ENCODE peak calls at places on chromosome 18, in eight cellular contexts. S is fibroblast of lung, U is body of pancreas, N is SJSA1, R is colonic mucosa, M is H1, O is upper lobe of right lung, Q is heart right ventricle. J is an unnamed sample.

GRCh38 chr18:43656547-43656946 is 379.3 kb upstream of the SYT4 start:
- DNase-seq in S (no peak), N (no peak), R (no peak), U (no peak), M (no peak), O (no peak), Q (no peak), J (no peak)

GRCh38 chr18:25795178-25795577 is 295.2 kb downstream of the SS18 start:
- DNase-seq in M (no peak), S (no peak), N (no peak), O (no peak), R (no peak), Q (no peak), U (no peak), J (no peak)

GRCh38 chr18:69008538-69008937 is 210.7 kb downstream of the CCDC102B start:
- DNase-seq in N (no peak), R (no peak), O (no peak), S (no peak), U (no peak), M (no peak), Q (no peak), J (no peak)

GRCh38 chr18:49898421-49898820 is 85.1 kb upstream of the ACAA2 start:
- DNase-seq in S (peak; percentile 67), M (no peak), O (no peak), U (peak; percentile 49), N (peak; percentile 68), R (peak; percentile 58), Q (no peak), J (no peak)

GRCh38 chr18:6718255-6718654 is 11.3 kb upstream of the ARHGAP28 start:
- DNase-seq in M (no peak), U (no peak), N (no peak), O (no peak), R (no peak), S (no peak), Q (no peak), J (no peak)

GRCh38 chr18:37457337-37457736 is 108.3 kb downstream of the CELF4 start:
- DNase-seq in M (no peak), N (no peak), S (no peak), U (no peak), O (no peak), R (no peak), Q (no peak), J (no peak)

GRCh38 chr18:53458944-53459580 is 765.4 kb downstream of the MBD2 start:
- DNase-seq in O (no peak), U (no peak), S (peak; percentile 14), N (no peak), M (peak; percentile 19), Q (peak; percentile 13), R (no peak), J (no peak)

GRCh38 chr18:1995041-1995612 is 576.2 kb downstream of the METTL4 start:
- DNase-seq in S (no peak), O (no peak), M (no peak), R (no peak), N (no peak), U (no peak), Q (no peak), J (no peak)

GRCh38 chr18:59142274-59142673 is 2.6 kb downstream of the SEC11C start:
- DNase-seq in M (no peak), O (no peak), S (no peak), N (no peak), U (no peak), R (no peak), Q (no peak), J (no peak)

GRCh38 chr18:71293322-71293721 is 1004.5 kb downstream of the SOCS6 start:
- DNase-seq in S (no peak), R (no peak), N (no peak), M (no peak), Q (no peak), U (no peak), O (no peak), J (no peak)

GRCh38 chr18:29176681-29177080 is 999.8 kb upstream of the CDH2 start:
- DNase-seq in M (no peak), U (no peak), R (no peak), O (no peak), Q (no peak), S (no peak), N (no peak), J (no peak)

GRCh38 chr18:31819106-31819924 is 58.6 kb upstream of the SLC25A52 start:
- DNase-seq in R (peak; percentile 19), U (no peak), M (peak; percentile 15), Q (no peak), S (peak; percentile 27), N (no peak), O (no peak), J (no peak)

GRCh38 chr18:23811176-23811575 is 121.9 kb downstream of the LAMA3 start:
- DNase-seq in M (no peak), S (no peak), N (no peak), U (no peak), O (no peak), R (no peak), Q (no peak), J (no peak)

GRCh38 chr18:9017900-9018217 is 84.6 kb upstream of the NDUFV2 start:
- DNase-seq in O (no peak), U (no peak), Q (no peak), S (peak; percentile 79), N (no peak), M (no peak), R (no peak), J (no peak)

GRCh38 chr18:31487251-31488015 is 10.5 kb upstream of the DSG2 start:
- DNase-seq in M (no peak), Q (no peak), O (no peak), N (peak; percentile 78), U (no peak), S (peak; percentile 97), R (no peak), J (no peak)

GRCh38 chr18:45962461-45962860 is 4.7 kb downstream of the EPG5 start:
- DNase-seq in N (no peak), O (no peak), S (peak; percentile 94), U (no peak), Q (no peak), R (no peak), M (no peak), J (no peak)

GRCh38 chr18:11991021-11991770 is 9.9 kb downstream of the IMPA2 start:
- DNase-seq in R (no peak), Q (no peak), M (no peak), U (no peak), N (no peak), S (no peak), O (no peak), J (no peak)

GRCh38 chr18:31325051-31325450 is 7.1 kb downstream of the DSG1 start:
- DNase-seq in O (no peak), U (no peak), M (no peak), R (no peak), N (no peak), Q (no peak), S (peak; percentile 96), J (peak; percentile 62)

GRCh38 chr18:51078026-51078425 is 48.0 kb downstream of the SMAD4 start:
- DNase-seq in Q (no peak), U (no peak), N (no peak), R (no peak), O (no peak), S (no peak), M (no peak), J (no peak)

GRCh38 chr18:26206488-26206887 is 19.8 kb upstream of the TAF4B start:
- DNase-seq in N (no peak), Q (no peak), O (no peak), M (no peak), S (no peak), R (no peak), U (no peak), J (no peak)

GRCh38 chr18:47731276-47731675 is 199.2 kb downstream of the SMAD2 start:
- DNase-seq in U (no peak), Q (no peak), M (no peak), R (no peak), S (no peak), N (no peak), O (no peak), J (no peak)

GRCh38 chr18:47725656-47726055 is 204.8 kb downstream of the SMAD2 start:
- DNase-seq in O (no peak), Q (no peak), N (no peak), U (no peak), R (no peak), M (no peak), S (no peak), J (no peak)

GRCh38 chr18:47729356-47729755 is 201.1 kb downstream of the SMAD2 start:
- DNase-seq in R (no peak), U (no peak), M (no peak), S (no peak), O (no peak), N (no peak), Q (no peak), J (no peak)

GRCh38 chr18:47735041-47735440 is 195.4 kb downstream of the SMAD2 start:
- DNase-seq in Q (no peak), U (no peak), R (no peak), S (no peak), M (no peak), N (no peak), O (no peak), J (no peak)

GRCh38 chr18:47730795-47731194 is 199.7 kb downstream of the SMAD2 start:
- DNase-seq in M (no peak), U (no peak), R (no peak), S (no peak), O (no peak), N (no peak), Q (no peak), J (no peak)
- H3K27me3 ChIP-seq in M (no peaks in the 10 kb centered on the region), U (no peaks in the 10 kb centered on the region), R (no peaks in the 10 kb centered on the region), S (no peaks in the 10 kb centered on the region), O (no peaks in the 10 kb centered on the region), N (peaks cover 7% of the 10 kb centered on the region), Q (peaks cover 72% of the 10 kb centered on the region), J (no peaks in the 10 kb centered on the region)

DNA sequence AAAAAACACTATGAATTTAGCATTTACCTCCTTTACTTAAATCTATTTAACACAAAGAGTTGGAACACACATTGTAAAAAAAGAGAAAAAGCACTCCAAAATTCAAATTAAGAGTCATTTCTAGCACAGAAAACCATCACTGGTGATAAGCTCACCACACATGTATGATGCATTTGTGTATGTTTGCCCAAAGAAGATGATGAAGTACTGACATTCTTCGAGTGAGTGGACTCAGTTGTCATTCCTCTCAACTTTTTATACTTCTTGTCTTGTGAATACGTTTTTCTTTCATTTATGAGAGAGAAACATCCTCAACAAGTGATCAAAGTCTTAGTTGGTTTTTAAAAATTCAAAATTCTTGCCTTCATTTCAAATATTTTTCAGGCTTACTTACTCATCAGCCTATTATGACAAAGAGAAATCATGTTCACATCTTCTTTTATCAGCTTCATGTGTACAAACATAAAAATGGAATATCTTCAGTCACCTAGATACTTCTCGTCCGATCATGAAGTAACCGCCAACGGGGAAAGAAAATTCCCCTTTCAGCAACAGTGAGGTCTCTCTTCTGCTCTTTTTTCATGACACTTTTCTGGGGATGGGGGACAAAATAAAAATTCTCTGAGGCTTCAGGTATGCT is 1.5 kb downstream of the DSEL start:
- DNase-seq in S (peak; percentile 53), R (no peak), Q (no peak), N (no peak), U (no peak), M (no peak), O (no peak), J (no peak)
- H3K4me3 ChIP-seq in S (peak overlapping the region; percentile 94), R (peak overlapping the region; percentile 51), Q (peak overlapping the region; percentile 84), N (peak overlapping the region; percentile 84), U (no peak overlapping the region), M (peak overlapping the region; percentile 75), O (peak overlapping the region; percentile 79), J (peak overlapping the region; percentile 98)

GRCh38 chr18:4254840-4255239 is 200.3 kb downstream of the DLGAP1 start:
- DNase-seq in N (no peak), Q (no peak), O (no peak), S (no peak), U (no peak), R (no peak), M (no peak), J (no peak)
- H3K27me3 ChIP-seq in N (no peaks in the 10 kb centered on the region), Q (no peaks in the 10 kb centered on the region), O (no peaks in the 10 kb centered on the region), S (no peaks in the 10 kb centered on the region), U (no peaks in the 10 kb centered on the region), R (no peaks in the 10 kb centered on the region), M (no peaks in the 10 kb centered on the region), J (no peaks in the 10 kb centered on the region)

GRCh38 chr18:62326646-62327348 is 1.7 kb downstream of the TNFRSF11A start:
- DNase-seq in R (no peak), M (no peak), N (no peak), S (no peak), O (no peak), Q (no peak), U (no peak), J (no peak)
- H3K4me3 ChIP-seq in R (peak overlapping the region; percentile 55), M (peak overlapping the region; percentile 88), N (no peak overlapping the region), S (no peak overlapping the region), O (peak overlapping the region; percentile 57), Q (peak overlapping the region; percentile 59), U (no peak overlapping the region), J (peak overlapping the region; percentile 51)

J was measured in ascending aorta.